ENCODE peak calls at places on chromosomes 16 and 17, in four cellular contexts. One of them, this sample, is unnamed.
A peak's percentile ranks its signal among the peaks of the same experiment; 100 is the strongest.

GRCh38 chr17:80773243-80773991 is 218.2 kb upstream of the CHMP6 start:
- DNase-seq in A549: no peak
- DNase-seq in astrocyte of the spinal cord: peak; percentile 46
- DNase-seq in BJ: no peak
- DNase-seq in this sample: no peak

GRCh38 chr17:19397556-19398041 is 10.6 kb upstream of the MFAP4 start:
- DNase-seq in BJ: no peak
- DNase-seq in astrocyte of the spinal cord: no peak
- DNase-seq in A549: no peak
- DNase-seq in this sample: no peak

GRCh38 chr16:57475711-57476339 is 10.5 kb downstream of the DOK4 start:
- DNase-seq in astrocyte of the spinal cord: peak; percentile 43
- DNase-seq in A549: peak; percentile 77
- DNase-seq in BJ: no peak
- DNase-seq in this sample: no peak

GRCh38 chr17:14302421-14303099 is 1.7 kb downstream of the HS3ST3B1 start:
- DNase-seq in A549: peak; percentile 83
- DNase-seq in BJ: no peak
- DNase-seq in astrocyte of the spinal cord: peak; percentile 84
- DNase-seq in this sample: peak; percentile 56

GRCh38 chr17:58245428-58246103 is 7.2 kb downstream of the LPO start:
- DNase-seq in A549: no peak
- DNase-seq in astrocyte of the spinal cord: no peak
- DNase-seq in BJ: no peak
- DNase-seq in this sample: no peak

GRCh38 chr16:70159355-70160348 is 13.9 kb upstream of the CLEC18C start:
- DNase-seq in A549: no peak
- DNase-seq in BJ: no peak
- DNase-seq in astrocyte of the spinal cord: peak; percentile 44
- DNase-seq in this sample: no peak

GRCh38 chr17:71472809-71473789 is 647.7 kb upstream of the SOX9 start:
- DNase-seq in A549: peak; percentile 55
- DNase-seq in astrocyte of the spinal cord: peak; percentile 66
- DNase-seq in BJ: no peak
- DNase-seq in this sample: no peak

GRCh38 chr16:30009990-30010816 is 624 bp downstream of the DOC2A start:
- DNase-seq in BJ: no peak
- DNase-seq in astrocyte of the spinal cord: no peak
- DNase-seq in A549: no peak
- DNase-seq in this sample: no peak

GRCh38 chr16:31093132-31093703 is 1.4 kb downstream of the VKORC1 start:
- DNase-seq in A549: no peak
- DNase-seq in BJ: no peak
- DNase-seq in astrocyte of the spinal cord: peak; percentile 32
- DNase-seq in this sample: no peak

GRCh38 chr17:30477758-30478115 is 529 bp downstream of the GOSR1 start:
- DNase-seq in astrocyte of the spinal cord: no peak
- DNase-seq in A549: peak; percentile 41
- DNase-seq in BJ: no peak
- DNase-seq in this sample: peak; percentile 0

GRCh38 chr17:37283414-37283961 is 92.3 kb upstream of the C17orf78 start:
- DNase-seq in A549: no peak
- DNase-seq in astrocyte of the spinal cord: peak; percentile 29
- DNase-seq in BJ: no peak
- DNase-seq in this sample: no peak

GRCh38 chr17:75270966-75271232 is at the start of gene MIF4GD:
- DNase-seq in BJ: no peak
- DNase-seq in astrocyte of the spinal cord: no peak
- DNase-seq in A549: no peak
- DNase-seq in this sample: no peak

GRCh38 chr16:9048302-9048700 is 43.1 kb upstream of the HAPSTR1 start:
- DNase-seq in A549: no peak
- DNase-seq in astrocyte of the spinal cord: no peak
- DNase-seq in BJ: no peak
- DNase-seq in this sample: no peak

GRCh38 chr17:80362428-80363119 is 52.4 kb upstream of the ENDOV start:
- DNase-seq in astrocyte of the spinal cord: peak; percentile 21
- DNase-seq in A549: no peak
- DNase-seq in BJ: peak; percentile 11
- DNase-seq in this sample: no peak

GRCh38 chr17:41772218-41772585 is 14.3 kb downstream of the JUP start:
- DNase-seq in BJ: no peak
- DNase-seq in astrocyte of the spinal cord: no peak
- DNase-seq in A549: no peak
- DNase-seq in this sample: no peak

GRCh38 chr17:49548506-49549310 is 27.0 kb upstream of the NXPH3 start:
- DNase-seq in astrocyte of the spinal cord: peak; percentile 27
- DNase-seq in A549: peak; percentile 64
- DNase-seq in BJ: no peak
- DNase-seq in this sample: no peak

GRCh38 chr16:50781043-50781442 is 39.2 kb downstream of the CYLD start:
- DNase-seq in astrocyte of the spinal cord: no peak
- DNase-seq in A549: no peak
- DNase-seq in BJ: no peak
- DNase-seq in this sample: no peak

GRCh38 chr16:8931864-8932263 is 31.8 kb downstream of the USP7 start:
- DNase-seq in astrocyte of the spinal cord: peak; percentile 58
- DNase-seq in A549: no peak
- DNase-seq in BJ: no peak
- DNase-seq in this sample: peak; percentile 16

GRCh38 chr16:12339686-12340085 is 363.2 kb downstream of the SNX29 start:
- DNase-seq in astrocyte of the spinal cord: peak; percentile 66
- DNase-seq in A549: no peak
- DNase-seq in BJ: no peak
- DNase-seq in this sample: no peak

GRCh38 chr17:2904135-2904534 is 107.9 kb downstream of the RAP1GAP2 start:
- DNase-seq in A549: no peak
- DNase-seq in BJ: peak; percentile 19
- DNase-seq in astrocyte of the spinal cord: peak; percentile 9
- DNase-seq in this sample: no peak

GRCh38 chr17:66073384-66073783 is 118.5 kb downstream of the CEP112 start:
- DNase-seq in astrocyte of the spinal cord: no peak
- DNase-seq in A549: no peak
- DNase-seq in BJ: no peak
- DNase-seq in this sample: no peak

GRCh38 chr17:8160224-8160577 is 2.5 kb downstream of the VAMP2 start:
- DNase-seq in BJ: no peak
- DNase-seq in astrocyte of the spinal cord: no peak
- DNase-seq in A549: no peak
- DNase-seq in this sample: no peak

GRCh38 chr17:8160741-8161221 is 2.0 kb downstream of the VAMP2 start:
- DNase-seq in astrocyte of the spinal cord: no peak
- DNase-seq in BJ: no peak
- DNase-seq in A549: no peak
- DNase-seq in this sample: no peak

GRCh38 chr17:8162997-8163977 is 539 bp upstream of the VAMP2 start:
- DNase-seq in astrocyte of the spinal cord: no peak
- DNase-seq in A549: peak; percentile 46
- DNase-seq in BJ: no peak
- DNase-seq in this sample: no peak

GRCh38 chr17:8162232-8162996 is at the start of gene VAMP2:
- DNase-seq in BJ: no peak
- DNase-seq in A549: peak; percentile 56
- DNase-seq in astrocyte of the spinal cord: peak; percentile 48
- DNase-seq in this sample: no peak

DNA sequence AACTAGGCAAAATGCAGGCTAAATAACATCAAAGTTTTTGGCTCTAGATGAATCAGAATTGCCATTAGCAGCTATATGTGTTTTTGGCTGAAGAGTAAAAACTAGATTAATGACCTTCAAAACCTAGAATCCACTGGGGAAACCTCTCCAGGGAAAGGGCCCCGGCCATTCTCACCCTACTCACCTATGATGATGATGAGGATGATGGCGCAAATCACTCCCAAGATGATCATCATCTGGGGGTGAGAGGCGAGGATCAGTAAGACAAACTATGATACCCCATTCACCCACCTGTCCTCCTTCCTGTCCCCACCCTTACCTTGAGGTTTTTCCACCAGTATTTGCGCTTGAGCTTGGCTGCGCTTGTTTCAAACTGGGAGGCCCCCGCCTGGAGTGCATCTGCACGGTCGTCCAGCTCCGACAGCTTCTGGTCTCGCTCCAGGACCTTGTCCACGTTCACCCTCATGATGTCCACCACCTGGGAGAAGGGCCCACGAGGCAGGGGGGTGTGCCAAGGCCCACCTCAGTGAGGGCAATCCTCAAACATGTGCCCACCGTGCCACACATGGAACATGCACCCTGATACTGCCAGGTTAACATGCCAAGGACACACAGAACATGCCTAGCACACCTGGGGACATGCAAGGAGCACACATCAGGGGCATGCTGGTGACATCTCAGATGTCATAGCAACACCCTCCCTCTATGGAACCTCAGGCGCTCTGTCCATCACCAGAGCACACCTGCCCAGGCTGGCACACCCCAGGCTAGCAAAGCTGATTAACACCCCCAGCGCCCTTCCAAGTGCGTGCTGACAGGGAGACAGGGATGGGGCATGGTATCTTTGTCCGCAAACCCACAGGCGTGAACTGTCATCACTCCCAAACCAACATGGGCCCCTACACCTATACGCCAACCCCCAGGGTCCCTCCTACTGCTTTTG is 1.2 kb downstream of the VAMP2 start:
- DNase-seq in astrocyte of the spinal cord: no peak
- DNase-seq in A549: no peak
- DNase-seq in BJ: no peak
- DNase-seq in this sample: no peak
- TF ChIP-seq CTCF in astrocyte of the spinal cord: no peak
- TF ChIP-seq CTCF in A549: no peak
- TF ChIP-seq CTCF in BJ: no peak
- TF ChIP-seq CTCF in this sample: no peak

DNA sequence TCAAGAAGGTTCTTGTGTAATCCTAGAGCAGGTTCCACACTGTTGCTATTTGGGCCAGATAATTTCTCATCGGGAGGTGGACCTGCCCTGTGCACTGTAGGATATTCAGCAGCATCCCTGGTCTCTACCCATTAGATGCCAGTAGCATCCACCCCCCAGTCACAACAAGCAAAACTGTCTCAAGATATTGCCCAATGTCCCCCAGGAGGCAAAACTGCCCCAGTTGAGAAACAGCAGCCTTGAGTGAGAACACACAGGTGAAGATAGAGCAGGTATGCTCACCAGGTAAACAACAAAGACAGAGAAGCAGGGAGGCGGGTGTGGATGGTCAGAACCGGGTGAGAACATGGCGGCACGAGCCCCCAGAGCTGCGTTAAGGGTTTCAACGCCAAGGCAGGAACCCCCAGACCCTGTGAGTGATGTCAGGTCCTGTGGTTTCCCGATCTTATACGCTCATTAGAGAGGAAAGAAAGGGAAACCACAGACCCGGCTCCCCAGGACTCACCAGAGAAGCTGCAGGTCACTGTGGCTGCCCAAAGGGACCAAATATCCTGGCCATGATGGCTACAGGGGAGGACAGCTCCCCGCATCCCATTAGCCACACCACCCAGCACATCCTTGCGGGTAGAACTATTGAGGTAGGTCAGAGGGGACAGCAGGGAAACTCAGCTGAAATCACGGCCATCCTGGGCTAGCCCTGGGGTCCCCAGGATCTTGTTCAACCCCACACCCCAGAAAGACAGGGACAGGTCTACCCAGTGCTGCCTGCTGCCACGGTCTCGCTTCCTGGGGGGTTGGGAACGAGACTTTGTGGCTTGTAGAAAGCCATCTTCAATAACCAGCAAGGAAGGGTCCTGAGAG is 21.2 kb downstream of the CDC42EP4 start:
- DNase-seq in A549: no peak
- DNase-seq in BJ: no peak
- DNase-seq in astrocyte of the spinal cord: peak; percentile 32
- DNase-seq in this sample: no peak
- H3K4me3 ChIP-seq in A549: no peak overlapping the region
- H3K4me3 ChIP-seq in BJ: no peak overlapping the region
- H3K4me3 ChIP-seq in astrocyte of the spinal cord: no peak overlapping the region
- H3K4me3 ChIP-seq in this sample: no peak overlapping the region

GRCh38 chr17:17343896-17344506 is 40.8 kb downstream of the NT5M start:
- DNase-seq in astrocyte of the spinal cord: no peak
- DNase-seq in A549: no peak
- DNase-seq in BJ: no peak
- DNase-seq in this sample: no peak

GRCh38 chr17:17345686-17346427 is 42.7 kb downstream of the NT5M start:
- DNase-seq in A549: no peak
- DNase-seq in astrocyte of the spinal cord: no peak
- DNase-seq in BJ: no peak
- DNase-seq in this sample: no peak

GRCh38 chr17:17344507-17345293 is 41.5 kb downstream of the NT5M start:
- DNase-seq in BJ: no peak
- DNase-seq in A549: no peak
- DNase-seq in astrocyte of the spinal cord: no peak
- DNase-seq in this sample: no peak

GRCh38 chr17:17346428-17347233 is 43.5 kb downstream of the NT5M start:
- DNase-seq in BJ: no peak
- DNase-seq in astrocyte of the spinal cord: no peak
- DNase-seq in A549: no peak
- DNase-seq in this sample: no peak

DNA sequence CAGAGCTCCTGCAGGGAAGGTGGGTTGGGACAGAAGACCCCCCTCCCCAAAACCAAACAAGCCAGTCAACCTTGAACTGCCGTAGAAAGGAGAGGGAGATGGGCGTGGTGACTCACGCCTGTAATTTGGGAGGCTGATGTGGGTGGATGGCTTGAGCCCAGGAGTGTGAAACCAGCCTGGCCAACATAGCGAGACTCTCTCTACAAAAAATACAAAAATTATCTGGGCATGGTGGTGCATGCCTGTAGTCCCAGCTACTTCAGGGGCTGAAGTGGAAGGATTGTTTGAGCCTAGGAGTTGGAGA is 42.1 kb downstream of the NT5M start:
- DNase-seq in astrocyte of the spinal cord: no peak
- DNase-seq in A549: no peak
- DNase-seq in BJ: no peak
- DNase-seq in this sample: no peak
- TF ChIP-seq CTCF in astrocyte of the spinal cord: no peak
- TF ChIP-seq CTCF in A549: no peak
- TF ChIP-seq CTCF in BJ: no peak
- TF ChIP-seq CTCF in this sample: no peak

GRCh38 chr16:1019934-1020305 is 38.4 kb downstream of the SOX8 start:
- DNase-seq in A549: no peak
- DNase-seq in astrocyte of the spinal cord: no peak
- DNase-seq in BJ: no peak
- DNase-seq in this sample: peak; percentile 67
- H3K4me3 ChIP-seq in A549: no peak overlapping the region
- H3K4me3 ChIP-seq in astrocyte of the spinal cord: no peak overlapping the region
- H3K4me3 ChIP-seq in BJ: peak overlapping the region; percentile 25
- H3K4me3 ChIP-seq in this sample: no peak overlapping the region

GRCh38 chr17:69065113-69065512 is 4.4 kb upstream of the ABCA9 start:
- DNase-seq in BJ: no peak
- DNase-seq in A549: no peak
- DNase-seq in astrocyte of the spinal cord: no peak
- DNase-seq in this sample: no peak

GRCh38 chr17:69069289-69069688 is 8.6 kb upstream of the ABCA9 start:
- DNase-seq in A549: no peak
- DNase-seq in BJ: no peak
- DNase-seq in astrocyte of the spinal cord: no peak
- DNase-seq in this sample: no peak

GRCh38 chr17:69066482-69066881 is 5.8 kb upstream of the ABCA9 start:
- DNase-seq in A549: no peak
- DNase-seq in BJ: no peak
- DNase-seq in astrocyte of the spinal cord: no peak
- DNase-seq in this sample: no peak

GRCh38 chr17:69064476-69064875 is 3.7 kb upstream of the ABCA9 start:
- DNase-seq in astrocyte of the spinal cord: no peak
- DNase-seq in A549: no peak
- DNase-seq in BJ: no peak
- DNase-seq in this sample: no peak

GRCh38 chr17:69067274-69068047 is 6.7 kb upstream of the ABCA9 start:
- DNase-seq in BJ: no peak
- DNase-seq in astrocyte of the spinal cord: no peak
- DNase-seq in A549: no peak
- DNase-seq in this sample: no peak
- TF ChIP-seq CTCF in BJ: no peak
- TF ChIP-seq CTCF in astrocyte of the spinal cord: peak; percentile 4
- TF ChIP-seq CTCF in A549: no peak
- TF ChIP-seq CTCF in this sample: no peak